ENCODE peak calls at places on chromosome 16, in eight cellular contexts. X, U, M, F, E, O, N and S are unnamed samples.

GRCh38 chr16:79609861-79610260 is 9.3 kb upstream of the MAF start:
- DNase-seq in M (no peak), X (no peak), F (no peak), E (no peak), O (no peak), U (no peak), N (no peak), S (no peak)

GRCh38 chr16:22848451-22848850 is 34.5 kb downstream of the HS3ST2 start:
- DNase-seq in M (no peak), N (no peak), F (no peak), E (no peak), U (no peak), O (no peak), X (no peak), S (no peak)

GRCh38 chr16:67951485-67951884 is 7.6 kb upstream of the LCAT start:
- DNase-seq in N (no peak), M (no peak), X (no peak), O (no peak), U (no peak), F (no peak), E (no peak), S (no peak)

GRCh38 chr16:29705030-29705429 is 26.1 kb downstream of the QPRT start:
- DNase-seq in N (no peak), E (no peak), M (no peak), F (no peak), O (no peak), X (no peak), U (no peak), S (no peak)

GRCh38 chr16:1560153-1560552 is 26.7 kb downstream of the TMEM204 start:
- DNase-seq in X (no peak), E (no peak), U (no peak), O (no peak), F (no peak), M (no peak), N (no peak), S (no peak)

GRCh38 chr16:88638323-88639230 is at the start of gene IL17C:
- DNase-seq in F (no peak), M (no peak), U (no peak), X (no peak), O (no peak), E (no peak), N (no peak), S (peak)

GRCh38 chr16:81571175-81571574 is 126.6 kb downstream of the CMIP start:
- DNase-seq in X (no peak), F (no peak), M (no peak), O (no peak), U (no peak), N (no peak), E (no peak), S (no peak)

GRCh38 chr16:57186630-57187507 is 740 bp downstream of the RSPRY1 start:
- DNase-seq in E (no peak), O (no peak), X (no peak), N (peak), M (peak), U (peak), F (peak), S (no peak)

GRCh38 chr16:12833939-12834338 is 30.3 kb upstream of the CPPED1 start:
- DNase-seq in N (peak), O (no peak), M (no peak), U (no peak), E (peak), X (no peak), F (no peak), S (no peak)

GRCh38 chr16:46607529-46607928 is 13.7 kb downstream of the SHCBP1 start:
- DNase-seq in O (no peak), N (no peak), F (no peak), X (peak), M (no peak), U (no peak), E (peak), S (no peak)

GRCh38 chr16:11138026-11138768 is 117.8 kb downstream of the SOCS1 start:
- DNase-seq in O (no peak), F (no peak), X (no peak), M (no peak), U (no peak), N (no peak), E (no peak), S (no peak)

GRCh38 chr16:82761236-82761635 is 134.5 kb downstream of the CDH13 start:
- DNase-seq in X (peak), O (no peak), U (peak), E (no peak), N (no peak), M (no peak), F (no peak), S (no peak)

GRCh38 chr16:67084345-67085028 is 25.3 kb upstream of the PHAF1 start:
- DNase-seq in E (no peak), X (no peak), O (no peak), M (no peak), U (no peak), F (no peak), N (no peak), S (no peak)

GRCh38 chr16:84283314-84284167 is 11.1 kb upstream of the WFDC1 start:
- DNase-seq in F (no peak), X (no peak), E (no peak), O (no peak), N (peak), U (no peak), M (no peak), S (no peak)

GRCh38 chr16:1433756-1434155 is 2.9 kb downstream of the PERCC1 start:
- DNase-seq in X (no peak), U (no peak), F (no peak), E (no peak), N (no peak), O (no peak), M (no peak), S (no peak)

GRCh38 chr16:80277182-80277581 is 263.6 kb upstream of the DYNLRB2 start:
- DNase-seq in N (peak), O (no peak), E (no peak), U (no peak), X (no peak), F (no peak), M (no peak), S (no peak)

GRCh38 chr16:23156946-23157460 is 7.8 kb upstream of the USP31 start:
- DNase-seq in U (no peak), E (no peak), F (no peak), N (no peak), X (no peak), O (no peak), M (no peak), S (no peak)

GRCh38 chr16:3740934-3741333 is 23.6 kb upstream of the TRAP1 start:
- DNase-seq in U (no peak), N (no peak), E (no peak), M (no peak), X (no peak), O (no peak), F (no peak), S (no peak)

GRCh38 chr16:73916839-73917594 is 379.6 kb upstream of the PSMD7 start:
- DNase-seq in N (no peak), X (no peak), O (no peak), M (no peak), U (no peak), E (no peak), F (no peak), S (no peak)

GRCh38 chr16:22977294-22977697 is 163.3 kb downstream of the HS3ST2 start:
- DNase-seq in X (no peak), F (no peak), E (no peak), O (no peak), N (no peak), U (no peak), M (no peak), S (no peak)

GRCh38 chr16:1308036-1308976 is 1.1 kb upstream of the UBE2I start:
- DNase-seq in E (no peak), X (no peak), O (no peak), U (no peak), N (peak), F (no peak), M (no peak), S (no peak)

GRCh38 chr16:21161211-21161610 is 2.7 kb downstream of the LDAF1 start:
- DNase-seq in E (no peak), F (no peak), U (no peak), M (no peak), N (no peak), X (peak), O (no peak), S (no peak)

GRCh38 chr16:2799205-2799851 is 1.1 kb downstream of the PRSS41 start:
- DNase-seq in N (no peak), F (no peak), E (no peak), M (no peak), O (no peak), X (no peak), U (no peak), S (no peak)

GRCh38 chr16:86664518-86665318 is 86.4 kb downstream of the FOXL1 start:
- DNase-seq in M (no peak), N (peak), U (peak), F (no peak), E (no peak), O (no peak), X (peak), S (no peak)

GRCh38 chr16:30112197-30113030 is 923 bp downstream of the GDPD3 start:
- DNase-seq in U (peak), F (no peak), E (peak), N (peak), O (no peak), M (peak), X (peak), S (no peak)

GRCh38 chr16:66976746-66977145 is 11.6 kb upstream of the CES4A start:
- DNase-seq in X (no peak), U (no peak), E (no peak), O (no peak), N (no peak), M (no peak), F (no peak), S (no peak)

GRCh38 chr16:3175157-3176153 is 12.5 kb upstream of the OR1F1 start:
- DNase-seq in E (peak), O (no peak), U (no peak), M (no peak), N (peak), F (no peak), X (no peak), S (no peak)

GRCh38 chr16:22198547-22199293 is 7.4 kb upstream of the EEF2K start:
- DNase-seq in X (no peak), E (no peak), N (no peak), M (no peak), U (no peak), O (no peak), F (no peak), S (no peak)

GRCh38 chr16:11844499-11844898 is 6.8 kb downstream of the RSL1D1 start:
- DNase-seq in F (no peak), N (no peak), U (no peak), O (no peak), E (no peak), X (no peak), M (no peak), S (no peak)

GRCh38 chr16:14151256-14152030 is 80.3 kb downstream of the MRTFB start:
- DNase-seq in U (no peak), F (no peak), E (no peak), O (no peak), X (peak), N (no peak), M (no peak), S (no peak)